ENCODE peak calls at places on chromosomes 5 and 9, in ten cellular contexts. S is uterus; R is CD8-positive, alpha-beta T cell; M is CD8-positive, alpha-beta memory T cell; D is lung microvascular endothelial cell; G is activated naive CD4-positive, alpha-beta T cell treated with anti-CD3 and anti-CD28 coated beads for 36 hours; O is fibroblast of the aortic adventitia; B is D341Med; H is anterior cingulate cortex; A is activated CD4-positive, alpha-beta T cell treated with anti-CD3 and anti-CD28 coated beads, Interleukin-2, amount 50 U/mL, for 48 hours. F is an unnamed sample.

GRCh38 chr5:107619781-107620180 is 51.0 kb downstream of the EFNA5 start:
- DNase-seq in S (no peak), R (no peak), M (no peak), D (no peak), G (no peak), O (no peak), B (no peak), H (no peak), A (no peak), F (no peak)

GRCh38 chr9:83336696-83337095 is 201.5 kb downstream of the FRMD3 start:
- DNase-seq in S (no peak), R (no peak), M (no peak), D (no peak), G (no peak), O (no peak), B (no peak), H (no peak), A (no peak), F (no peak)

GRCh38 chr5:60701317-60701988 is 1.5 kb upstream of the DEPDC1B start:
- DNase-seq in S (no peak), R (no peak), M (no peak), D (peak; percentile 37), G (no peak), O (no peak), B (no peak), H (no peak), A (no peak), F (no peak)

GRCh38 chr5:1788828-1789227 is 10.8 kb downstream of the MRPL36 start:
- DNase-seq in S (no peak), R (no peak), M (no peak), D (no peak), G (no peak), O (no peak), B (no peak), H (no peak), A (no peak), F (no peak)

GRCh38 chr9:125912261-125912660 is 165.1 kb downstream of the PBX3 start:
- DNase-seq in S (no peak), R (no peak), M (no peak), D (no peak), G (no peak), O (no peak), B (no peak), H (no peak), A (no peak), F (no peak)

GRCh38 chr5:178644826-178645545 is 18.1 kb upstream of the CLK4 start:
- DNase-seq in S (no peak), R (no peak), M (no peak), D (peak; percentile 41), G (peak; percentile 12), O (no peak), B (no peak), H (no peak), A (no peak), F (no peak)

GRCh38 chr5:66149950-66150349 is 5.8 kb downstream of the SREK1 start:
- DNase-seq in S (no peak), R (no peak), M (no peak), D (no peak), G (no peak), O (no peak), B (no peak), H (no peak), A (no peak), F (no peak)

GRCh38 chr5:81787843-81788242 is 36.9 kb upstream of the SSBP2 start:
- DNase-seq in S (peak; percentile 91), R (no peak), M (no peak), D (peak; percentile 74), G (no peak), O (peak; percentile 92), B (no peak), H (peak; percentile 10), A (no peak), F (peak; percentile 58)

GRCh38 chr9:74458832-74459231 is 38.3 kb upstream of the RORB start:
- DNase-seq in S (no peak), R (no peak), M (no peak), D (no peak), G (no peak), O (no peak), B (no peak), H (no peak), A (no peak), F (no peak)

GRCh38 chr9:121992571-121993212 is 100.4 kb downstream of the TTLL11 start:
- DNase-seq in S (peak; percentile 82), R (peak; percentile 61), M (peak; percentile 38), D (peak; percentile 76), G (peak; percentile 53), O (peak; percentile 89), B (peak; percentile 81), H (peak; percentile 52), A (peak; percentile 27), F (peak; percentile 58)

GRCh38 chr9:70374962-70375618 is 39.4 kb downstream of the KLF9 start:
- DNase-seq in S (no peak), R (no peak), M (no peak), D (no peak), G (no peak), O (no peak), B (no peak), H (no peak), A (no peak), F (no peak)

GRCh38 chr9:129750010-129750409 is 2.8 kb downstream of the PTGES start:
- DNase-seq in S (no peak), R (no peak), M (no peak), D (no peak), G (no peak), O (peak; percentile 31), B (no peak), H (no peak), A (no peak), F (no peak)